ENCODE peak calls at places on chromosomes 2 and 18, in four cellular contexts. A is fibroblast of lung, P is GDM1, W is activated gamma-delta T cell treated with Interleukin-2 at 50 U/mL for 16 hours. J is an unnamed sample.

GRCh38 chr2:74887961-74888670 is 54.2 kb downstream of the HK2 start:
- DNase-seq in A (peak), P (no peak), W (no peak), J (peak)

GRCh38 chr18:72174972-72175649 is 369.0 kb downstream of the CBLN2 start:
- DNase-seq in A (no peak), P (no peak), W (no peak), J (no peak)

GRCh38 chr18:25228410-25228809 is 123.6 kb downstream of the ZNF521 start:
- DNase-seq in A (no peak), P (no peak), W (no peak), J (no peak)

GRCh38 chr2:238462782-238463396 is 36.2 kb downstream of the ASB1 start:
- DNase-seq in A (peak), P (no peak), W (no peak), J (peak)

GRCh38 chr2:240346015-240346752 is 89.3 kb upstream of the GPC1 start:
- DNase-seq in A (no peak), P (no peak), W (no peak), J (no peak)

GRCh38 chr2:70043252-70043875 is 43.9 kb upstream of the PCBP1 start:
- DNase-seq in A (no peak), P (no peak), W (peak), J (no peak)

GRCh38 chr18:63205791-63206252 is 113.7 kb downstream of the BCL2 start:
- DNase-seq in A (no peak), P (no peak), W (no peak), J (no peak)

GRCh38 chr2:44964704-44965343 is 23.3 kb downstream of the SIX3 start:
- DNase-seq in A (no peak), P (no peak), W (no peak), J (no peak)

GRCh38 chr18:31876707-31877106 is 66.2 kb downstream of the TRAPPC8 start:
- DNase-seq in A (no peak), P (no peak), W (no peak), J (peak)

GRCh38 chr2:239328306-239329191 is 72.3 kb downstream of the HDAC4 start:
- DNase-seq in A (peak), P (no peak), W (no peak), J (peak)

GRCh38 chr2:144350151-144350802 is 169.6 kb downstream of the ZEB2 start:
- DNase-seq in A (peak), P (no peak), W (no peak), J (peak)

GRCh38 chr2:231988179-231988866 is 26.8 kb downstream of the DIS3L2 start:
- DNase-seq in A (no peak), P (no peak), W (no peak), J (no peak)

GRCh38 chr2:109454304-109454703 is 159.5 kb downstream of the SEPTIN10 start:
- DNase-seq in A (no peak), P (no peak), W (no peak), J (no peak)

GRCh38 chr2:55133467-55134315 is 83.4 kb upstream of the RTN4 start:
- DNase-seq in A (peak), P (no peak), W (peak), J (peak)

GRCh38 chr2:146986161-146986560 is 858.7 kb upstream of the ACVR2A start:
- DNase-seq in A (peak), P (no peak), W (no peak), J (no peak)

GRCh38 chr2:120803764-120804335 is 68.2 kb downstream of the GLI2 start:
- DNase-seq in A (no peak), P (no peak), W (no peak), J (peak)

GRCh38 chr2:216683846-216684245 is 11.5 kb downstream of the IGFBP5 start:
- DNase-seq in A (peak), P (no peak), W (no peak), J (peak)

GRCh38 chr2:41204315-41204714 is 752.4 kb upstream of the SLC8A1 start:
- DNase-seq in A (no peak), P (no peak), W (no peak), J (no peak)

GRCh38 chr2:20356042-20356441 is 5.4 kb upstream of the PUM2 start:
- DNase-seq in A (peak), P (no peak), W (no peak), J (peak)

GRCh38 chr2:150759531-150759930 is 272.1 kb upstream of the RND3 start:
- DNase-seq in A (no peak), P (no peak), W (no peak), J (no peak)

J was measured in IMR-90.